ENCODE peak calls at places on chromosomes 13 and 19, in four cellular contexts. U is K562, D is HepG2, H is GM12878. X is an unnamed sample.

GRCh38 chr19:35341006-35341405 is 6.7 kb upstream of the FFAR1 start:
- DNase-seq in U (no peak), D (no peak), H (no peak), X (no peak)

GRCh38 chr13:40292536-40292935 is 373.9 kb downstream of the FOXO1 start:
- DNase-seq in U (no peak), D (no peak), H (no peak), X (no peak)

GRCh38 chr19:11673608-11674041 is 65.1 kb downstream of the ZNF823 start:
- DNase-seq in U (peak; percentile 38), D (peak; percentile 68), H (no peak), X (peak; percentile 84)

GRCh38 chr13:98866882-98867281 is 111.0 kb downstream of the DOCK9 start:
- DNase-seq in U (no peak), D (no peak), H (no peak), X (no peak)

GRCh38 chr19:12035220-12036172 is at the start of gene ZNF433:
- DNase-seq in U (peak; percentile 86), D (peak; percentile 84), H (no peak), X (peak; percentile 99)

GRCh38 chr13:111114362-111115050 is 604 bp upstream of the ARHGEF7 start:
- DNase-seq in U (no peak), D (no peak), H (no peak), X (peak; percentile 44)

GRCh38 chr13:43238341-43239083 is 215.1 kb downstream of the DNAJC15 start:
- DNase-seq in U (no peak), D (no peak), H (no peak), X (no peak)

GRCh38 chr19:18606281-18607221 is at the start of gene CRLF1:
- DNase-seq in U (peak; percentile 44), D (peak; percentile 39), H (no peak), X (no peak)

GRCh38 chr19:2361259-2362038 is 1.4 kb downstream of the TMPRSS9 start:
- DNase-seq in U (no peak), D (no peak), H (no peak), X (no peak)

GRCh38 chr19:34998777-34999497 is 1.2 kb upstream of the GRAMD1A start:
- DNase-seq in U (peak; percentile 54), D (peak; percentile 23), H (no peak), X (no peak)

GRCh38 chr13:103325675-103326074 is 259.5 kb upstream of the SLC10A2 start:
- DNase-seq in U (no peak), D (no peak), H (no peak), X (no peak)

GRCh38 chr19:53422551-53422950 is 9.2 kb upstream of the ZNF761 start:
- DNase-seq in U (no peak), D (no peak), H (no peak), X (no peak)

GRCh38 chr19:40629346-40629745 is 28.2 kb downstream of the LTBP4 start:
- DNase-seq in U (no peak), D (no peak), H (no peak), X (no peak)

GRCh38 chr13:40186041-40186440 is 480.4 kb downstream of the FOXO1 start:
- DNase-seq in U (no peak), D (no peak), H (no peak), X (no peak)

GRCh38 chr19:1661995-1662394 is 9.6 kb upstream of the TCF3 start:
- DNase-seq in U (no peak), D (no peak), H (no peak), X (no peak)

GRCh38 chr13:27338816-27339215 is 68.2 kb downstream of the RASL11A start:
- DNase-seq in U (peak; percentile 31), D (peak; percentile 40), H (no peak), X (peak; percentile 66)

GRCh38 chr13:40666905-40667621 is 622 bp upstream of the FOXO1 start:
- DNase-seq in U (no peak), D (peak; percentile 48), H (no peak), X (peak; percentile 59)

GRCh38 chr19:48095637-48096175 is 14.9 kb downstream of the PLA2G4C start:
- DNase-seq in U (no peak), D (no peak), H (no peak), X (no peak)

GRCh38 chr19:10402441-10403038 is 802 bp downstream of the CDC37 start:
- DNase-seq in U (peak; percentile 32), D (peak; percentile 64), H (no peak), X (no peak)

GRCh38 chr13:50969691-50970090 is 60.1 kb downstream of the RNASEH2B start:
- DNase-seq in U (no peak), D (peak; percentile 11), H (no peak), X (peak; percentile 49)

GRCh38 chr19:10007811-10008211 is 2.5 kb downstream of the COL5A3 start:
- DNase-seq in U (no peak), D (no peak), H (no peak), X (no peak)

GRCh38 chr19:30556230-30556711 is 184.1 kb downstream of the ZNF536 start:
- DNase-seq in U (no peak), D (no peak), H (no peak), X (peak; percentile 46)

GRCh38 chr13:29925457-29925856 is 75.0 kb upstream of the UBL3 start:
- DNase-seq in U (no peak), D (peak; percentile 89), H (no peak), X (no peak)

GRCh38 chr13:46961719-46962118 is 64.9 kb upstream of the HTR2A start:
- DNase-seq in U (no peak), D (no peak), H (peak; percentile 86), X (no peak)

GRCh38 chr13:31114641-31115040 is 47.1 kb downstream of the HSPH1 start:
- DNase-seq in U (no peak), D (no peak), H (no peak), X (no peak)

GRCh38 chr13:74443623-74444022 is 309.4 kb upstream of the KLF12 start:
- DNase-seq in U (no peak), D (no peak), H (no peak), X (no peak)

GRCh38 chr19:40607311-40607871 is 6.2 kb downstream of the LTBP4 start:
- DNase-seq in U (peak; percentile 16), D (no peak), H (no peak), X (no peak)

GRCh38 chr19:42028304-42029216 is 34.5 kb upstream of the ATP1A3 start:
- DNase-seq in U (peak; percentile 68), D (no peak), H (no peak), X (peak; percentile 93)

GRCh38 chr13:26964278-26965057 is 203.9 kb upstream of the GPR12 start:
- DNase-seq in U (no peak), D (no peak), H (no peak), X (no peak)

GRCh38 chr13:29924482-29924884 is 74.1 kb upstream of the UBL3 start:
- DNase-seq in U (no peak), D (peak; percentile 44), H (no peak), X (no peak)

GRCh38 chr13:99974939-99975561 is 3.5 kb upstream of the ZIC5 start:
- DNase-seq in U (no peak), D (no peak), H (no peak), X (peak; percentile 53)

GRCh38 chr13:110320645-110321044 is 13.6 kb downstream of the COL4A2 start:
- DNase-seq in U (no peak), D (no peak), H (no peak), X (no peak)

GRCh38 chr13:108902557-108903155 is 273.2 kb downstream of the MYO16 start:
- DNase-seq in U (no peak), D (no peak), H (no peak), X (no peak)

GRCh38 chr13:110469597-110469996 is 91.9 kb downstream of the RAB20 start:
- DNase-seq in U (no peak), D (no peak), H (no peak), X (no peak)

GRCh38 chr19:19399733-19400438 is 5.6 kb upstream of the GATAD2A start:
- DNase-seq in U (no peak), D (no peak), H (no peak), X (no peak)

GRCh38 chr19:13302521-13303270 is 152.5 kb downstream of the IER2 start:
- DNase-seq in U (no peak), D (no peak), H (no peak), X (no peak)

GRCh38 chr19:8446055-8446709 is 1.4 kb downstream of the HNRNPM start:
- DNase-seq in U (no peak), D (no peak), H (no peak), X (no peak)

GRCh38 chr19:42091300-42092266 is 15.6 kb downstream of the ZNF574 start:
- DNase-seq in U (no peak), D (no peak), H (no peak), X (no peak)

GRCh38 chr13:51955281-51955771 is 55.9 kb downstream of the ATP7B start:
- DNase-seq in U (peak; percentile 43), D (no peak), H (no peak), X (no peak)

GRCh38 chr13:111265701-111266035 is 54.8 kb upstream of the TEX29 start:
- DNase-seq in U (no peak), D (no peak), H (no peak), X (no peak)

DNA sequence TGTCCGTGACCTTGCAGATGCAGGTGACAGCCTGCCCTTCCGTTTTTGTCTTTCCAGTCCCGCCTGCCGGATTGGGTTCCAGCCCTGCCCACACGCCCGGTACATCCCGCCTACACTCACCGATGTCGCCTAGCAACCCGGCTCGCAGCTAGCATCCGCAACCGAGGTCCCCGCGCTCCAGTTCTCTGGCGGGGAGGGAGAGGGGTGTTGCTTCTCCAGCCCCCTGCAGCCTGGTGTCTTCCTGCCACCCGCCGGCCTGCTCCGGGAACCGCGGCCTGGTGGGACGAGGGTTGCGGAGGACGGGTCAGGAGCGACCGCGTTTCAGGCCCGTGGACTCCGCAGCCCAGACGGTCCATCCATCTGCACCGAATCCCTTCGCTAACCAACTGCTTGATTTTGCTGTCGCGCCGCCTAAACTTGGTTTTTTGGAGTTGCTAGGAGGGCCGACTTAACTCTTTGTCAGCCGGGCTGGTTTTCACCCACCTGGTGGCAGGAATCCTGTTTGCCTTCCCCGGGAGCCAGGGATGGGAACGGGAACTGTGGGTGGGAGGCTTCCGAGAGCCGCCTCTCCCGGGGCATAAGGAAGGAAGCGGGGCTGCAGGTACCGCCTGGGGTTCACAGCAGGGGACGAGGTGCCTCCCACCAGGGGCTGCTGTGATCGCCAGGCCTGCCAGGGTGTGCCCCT is 15.4 kb upstream of the MATK start:
- DNase-seq in U (no peak), D (no peak), H (no peak), X (peak; percentile 74)
- TF ChIP-seq NR2C2 in U (no peak), D (no peak), H (no peak), X (no peak)

GRCh38 chr19:50205681-50206138 is 2.3 kb downstream of the MYH14 start:
- DNase-seq in U (no peak), D (no peak), H (no peak), X (peak; percentile 36)
- TF ChIP-seq CTCF in U (no peak), D (no peak), H (no peak), X (no peak)

GRCh38 chr19:55407625-55408319 is at the start of gene UBE2S:
- DNase-seq in U (peak; percentile 99), D (peak; percentile 83), H (peak; percentile 97), X (peak; percentile 96)
- TF ChIP-seq NR2C2 in U (no peak), D (peak; percentile 65), H (no peak), X (peak; percentile 62)

DNA sequence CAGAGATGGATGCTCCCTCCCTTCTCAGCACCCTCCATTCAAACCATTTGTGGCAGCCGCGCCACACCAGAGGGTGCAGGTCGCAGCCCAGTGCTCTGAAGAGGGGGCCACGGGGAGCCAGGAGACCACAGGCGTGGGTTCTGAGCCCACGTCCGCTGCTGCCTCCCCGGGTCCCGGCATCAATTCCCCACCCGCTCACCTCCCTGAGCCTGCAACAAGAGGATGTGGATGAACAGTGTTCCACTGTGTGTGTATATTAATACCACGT is 120.1 kb upstream of the VSTM2B start:
- DNase-seq in U (no peak), D (no peak), H (no peak), X (no peak)
- TF ChIP-seq CTCF in U (no peak), D (no peak), H (no peak), X (no peak)